ENCODE peak calls at places on chromosomes 12 and 14, in ten cellular contexts. P is right lobe of liver, W is uterus, Y is mammary epithelial cell, T is HFFc6, F is GM20000, J is OCI-LY7, L is upper lobe of left lung, M is cardiac muscle cell, X is fibroblast of mammary gland. H is an unnamed sample.

GRCh38 chr12:105378821-105379400 is 48.4 kb downstream of the C12orf75 start:
- DNase-seq in T (no peak), M (no peak), P (no peak), Y (no peak), L (no peak), W (no peak), X (peak; percentile 17), F (no peak), J (peak; percentile 21), H (peak; percentile 16)

GRCh38 chr12:30437616-30438015 is 258.1 kb downstream of the IPO8 start:
- DNase-seq in T (no peak), M (peak; percentile 86), W (no peak), X (peak; percentile 74), P (no peak), Y (no peak), J (no peak), F (no peak), L (no peak), H (no peak)

GRCh38 chr12:3607039-3607719 is 116.2 kb downstream of the PRMT8 start:
- DNase-seq in W (no peak), P (no peak), F (no peak), T (no peak), M (no peak), J (no peak), L (no peak), Y (no peak), X (no peak), H (no peak)

GRCh38 chr14:24085215-24085614 is 8.9 kb upstream of the PCK2 start:
- DNase-seq in L (no peak), P (no peak), F (no peak), T (no peak), M (no peak), J (no peak), Y (no peak), X (no peak), W (no peak), H (no peak)

GRCh38 chr12:68236421-68237059 is 10.9 kb upstream of the IL26 start:
- DNase-seq in M (no peak), W (no peak), J (peak; percentile 50), L (no peak), F (peak; percentile 52), Y (peak; percentile 40), P (no peak), X (peak; percentile 45), T (no peak), H (peak; percentile 48)

GRCh38 chr14:101184104-101184455 is 280.6 kb upstream of the RTL1 start:
- DNase-seq in X (no peak), M (no peak), F (no peak), Y (no peak), W (no peak), P (no peak), T (no peak), L (no peak), J (no peak), H (no peak)

GRCh38 chr12:4763549-4763948 is 43.3 kb downstream of the GALNT8 start:
- DNase-seq in L (peak; percentile 46), F (no peak), T (no peak), X (peak; percentile 37), P (no peak), Y (no peak), M (peak; percentile 22), W (peak; percentile 36), J (no peak), H (no peak)

GRCh38 chr12:32661706-32662105 is 17.4 kb upstream of the DNM1L start:
- DNase-seq in Y (no peak), L (no peak), P (no peak), M (no peak), F (no peak), W (no peak), J (no peak), X (no peak), T (no peak), H (no peak)

GRCh38 chr14:26194816-26195215 is 403.0 kb downstream of the NOVA1 start:
- DNase-seq in Y (no peak), F (no peak), X (no peak), W (no peak), M (no peak), J (no peak), L (no peak), P (no peak), T (no peak), H (no peak)

GRCh38 chr12:26863515-26863914 is 30.5 kb upstream of the ITPR2 start:
- DNase-seq in J (peak; percentile 50), T (no peak), X (peak; percentile 27), Y (no peak), L (no peak), F (no peak), P (no peak), M (peak; percentile 8), W (no peak), H (peak; percentile 11)

GRCh38 chr12:124476011-124476400 is 91.4 kb downstream of the NCOR2 start:
- DNase-seq in F (no peak), P (peak; percentile 47), J (no peak), Y (no peak), M (no peak), L (no peak), W (no peak), T (no peak), X (no peak), H (no peak)

GRCh38 chr12:52226446-52226845 is 6.6 kb upstream of the KRT7 start:
- DNase-seq in Y (no peak), J (no peak), L (no peak), X (no peak), M (no peak), W (no peak), T (no peak), F (no peak), P (no peak), H (no peak)

GRCh38 chr14:89746135-89746534 is 208.4 kb downstream of the EFCAB11 start:
- DNase-seq in L (no peak), T (no peak), J (no peak), Y (no peak), X (no peak), M (no peak), F (no peak), P (no peak), W (no peak), H (no peak)

GRCh38 chr12:27821259-27821973 is 41.4 kb upstream of the MANSC4 start:
- DNase-seq in M (peak; percentile 84), J (peak; percentile 83), X (peak; percentile 87), W (peak; percentile 45), P (no peak), Y (peak; percentile 86), T (peak; percentile 75), F (peak; percentile 61), L (no peak), H (peak; percentile 89)

GRCh38 chr12:57632898-57633825 is at the start of gene B4GALNT1:
- DNase-seq in W (peak; percentile 28), L (peak; percentile 60), J (peak; percentile 78), T (peak; percentile 13), X (peak; percentile 29), Y (peak; percentile 47), P (peak; percentile 70), F (peak; percentile 88), M (peak; percentile 59), H (peak; percentile 58)
- TF ChIP-seq CTCF in W (peak; percentile 72), L (peak; percentile 94), J (peak; percentile 87), T (peak; percentile 88), X (peak; percentile 55), Y (peak; percentile 83), P (peak; percentile 79), F (peak; percentile 98), M (peak; percentile 90), H (peak; percentile 84)

DNA sequence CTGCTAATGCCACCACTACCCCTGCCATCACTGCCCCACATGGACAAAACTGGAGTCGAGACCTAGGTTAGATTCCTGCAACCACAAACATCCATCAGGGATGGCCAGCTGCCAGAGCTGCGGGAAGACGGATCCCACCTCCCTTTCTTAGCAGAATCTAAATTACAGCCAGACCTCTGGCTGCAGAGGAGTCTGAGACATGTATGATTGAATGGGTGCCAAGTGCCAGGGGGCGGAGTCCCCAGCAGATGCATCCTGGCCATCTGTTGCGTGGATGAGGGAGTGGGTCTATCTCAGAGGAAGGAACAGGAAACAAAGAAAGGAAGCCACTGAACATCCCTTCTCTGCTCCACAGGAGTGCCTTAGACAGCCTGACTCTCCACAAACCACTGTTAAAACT is 7.1 kb upstream of the OAS2 start:
- DNase-seq in T (no peak), F (no peak), L (no peak), J (no peak), M (peak; percentile 55), Y (no peak), P (no peak), W (no peak), X (peak; percentile 17), H (no peak)
- TF ChIP-seq CTCF in T (no peak), F (no peak), L (no peak), J (no peak), M (no peak), Y (no peak), P (no peak), W (no peak), X (no peak), H (no peak)

DNA sequence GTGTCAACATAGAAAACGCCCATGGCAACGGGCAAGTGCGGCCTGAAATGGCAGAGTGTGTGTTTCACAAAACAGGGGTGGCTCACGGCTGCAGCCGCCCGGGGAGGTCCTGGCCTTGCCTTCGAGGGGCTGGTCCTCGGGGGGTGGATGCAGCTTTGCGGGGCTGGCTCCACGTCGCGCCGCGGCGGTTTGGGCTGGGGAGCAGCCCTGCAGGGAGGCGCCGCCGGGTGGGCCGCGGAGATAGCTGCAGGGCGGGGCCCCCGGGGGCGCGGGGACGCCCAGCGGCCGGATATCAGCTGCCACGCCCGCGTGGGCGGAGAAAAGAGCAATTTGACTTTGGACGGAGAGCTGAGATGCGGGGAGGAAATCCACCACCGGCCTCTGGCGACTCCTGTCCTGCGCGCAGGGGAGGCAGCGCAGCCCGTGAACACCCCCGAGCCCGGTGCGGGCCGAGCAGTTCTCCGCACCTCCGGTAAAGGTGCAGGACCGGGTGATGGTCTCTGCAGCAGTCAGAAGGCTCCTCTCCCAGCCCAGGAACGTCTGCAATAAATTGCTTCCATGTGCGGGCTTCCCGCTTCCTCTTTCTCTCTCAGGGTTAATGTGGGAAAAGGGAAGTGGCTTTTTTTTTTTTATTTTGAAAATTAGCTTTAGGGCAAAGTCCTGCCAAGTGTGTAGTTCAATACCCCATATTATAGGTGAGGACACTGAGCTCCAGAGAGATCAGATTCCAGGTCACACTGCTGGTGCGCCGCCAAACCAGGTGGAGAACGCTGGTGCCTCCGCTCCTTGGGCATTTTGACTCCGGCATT is 110.5 kb downstream of the ARF6 start:
- DNase-seq in X (peak; percentile 68), M (peak; percentile 70), J (peak; percentile 89), L (peak; percentile 88), P (peak; percentile 93), T (peak; percentile 70), W (peak; percentile 73), Y (peak; percentile 78), F (peak; percentile 88), H (peak; percentile 72)
- TF ChIP-seq CTCF in X (no peak), M (no peak), J (peak; percentile 38), L (peak; percentile 68), P (peak; percentile 31), T (peak; percentile 59), W (no peak), Y (peak; percentile 21), F (no peak), H (no peak)

DNA sequence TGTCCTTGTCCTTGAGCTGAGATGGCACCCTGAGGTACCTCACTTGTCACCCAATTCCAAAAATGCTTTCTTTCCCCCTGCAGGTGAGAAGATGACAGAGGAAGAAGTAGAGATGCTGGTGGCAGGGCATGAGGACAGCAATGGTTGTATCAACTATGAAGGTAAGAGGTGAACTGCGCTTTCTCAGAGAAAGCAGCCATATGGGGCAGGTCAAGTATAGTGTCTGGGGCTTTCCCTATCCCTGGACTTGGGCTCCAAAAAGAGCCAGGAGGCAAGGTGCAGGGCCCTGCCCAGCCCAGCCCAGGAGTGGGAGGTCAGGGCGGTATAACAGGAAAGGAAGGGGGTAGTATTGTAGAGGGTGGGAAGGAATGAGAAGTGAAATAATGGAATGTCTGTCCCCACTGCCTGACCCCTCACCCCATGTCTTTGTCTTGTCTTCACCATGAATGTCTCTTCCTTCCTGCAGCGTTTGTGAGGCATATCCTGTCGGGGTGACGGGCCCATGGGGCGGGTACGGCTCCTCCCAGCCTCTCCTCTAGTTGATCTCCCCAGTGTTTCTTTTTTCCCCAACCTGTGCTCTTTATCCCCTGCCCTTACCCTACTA is 2.1 kb downstream of the MYL6 start:
- DNase-seq in F (peak; percentile 51), W (no peak), Y (peak; percentile 54), J (peak; percentile 28), P (no peak), L (peak; percentile 39), X (peak; percentile 54), T (peak; percentile 38), M (peak; percentile 55), H (no peak)
- TF ChIP-seq CTCF in F (no peak), W (no peak), Y (no peak), J (no peak), P (no peak), L (no peak), X (no peak), T (no peak), M (no peak), H (no peak)